ENCODE peak calls at places on chromosomes 5 and 9, in five cellular contexts. One of them, this sample, is unnamed.

GRCh38 chr5:16983022-16983639 is 47.0 kb upstream of the MYO10 start:
- DNase-seq in activated naive CD4-positive, alpha-beta T cell: no peak
- DNase-seq in astrocyte of the spinal cord: peak
- DNase-seq in neural crest cell: no peak
- DNase-seq in stimulated activated CD4-positive, alpha-beta T cell treated with anti-CD3 and anti-CD28 coated beads, Interleukin-1b, Interleukin-23, amount 100 ng/mL, for 24 hours: no peak
- DNase-seq in this sample: no peak

GRCh38 chr5:16713386-16713928 is 96.7 kb upstream of the RETREG1 start:
- DNase-seq in stimulated activated CD4-positive, alpha-beta T cell treated with anti-CD3 and anti-CD28 coated beads, Interleukin-1b, Interleukin-23, amount 100 ng/mL, for 24 hours: no peak
- DNase-seq in activated naive CD4-positive, alpha-beta T cell: no peak
- DNase-seq in neural crest cell: peak
- DNase-seq in astrocyte of the spinal cord: peak
- DNase-seq in this sample: peak

GRCh38 chr5:1522601-1523479 is 920 bp downstream of the LPCAT1 start:
- DNase-seq in astrocyte of the spinal cord: no peak
- DNase-seq in activated naive CD4-positive, alpha-beta T cell: no peak
- DNase-seq in neural crest cell: no peak
- DNase-seq in stimulated activated CD4-positive, alpha-beta T cell treated with anti-CD3 and anti-CD28 coated beads, Interleukin-1b, Interleukin-23, amount 100 ng/mL, for 24 hours: no peak
- DNase-seq in this sample: no peak

GRCh38 chr9:32161209-32161608 is 223.2 kb upstream of the ACO1 start:
- DNase-seq in stimulated activated CD4-positive, alpha-beta T cell treated with anti-CD3 and anti-CD28 coated beads, Interleukin-1b, Interleukin-23, amount 100 ng/mL, for 24 hours: no peak
- DNase-seq in neural crest cell: no peak
- DNase-seq in astrocyte of the spinal cord: no peak
- DNase-seq in activated naive CD4-positive, alpha-beta T cell: no peak
- DNase-seq in this sample: no peak

GRCh38 chr5:171421331-171422262 is 2.1 kb downstream of the FGF18 start:
- DNase-seq in stimulated activated CD4-positive, alpha-beta T cell treated with anti-CD3 and anti-CD28 coated beads, Interleukin-1b, Interleukin-23, amount 100 ng/mL, for 24 hours: no peak
- DNase-seq in astrocyte of the spinal cord: no peak
- DNase-seq in neural crest cell: no peak
- DNase-seq in activated naive CD4-positive, alpha-beta T cell: no peak
- DNase-seq in this sample: no peak

GRCh38 chr5:150627731-150628545 is 12.5 kb upstream of the SYNPO start:
- DNase-seq in astrocyte of the spinal cord: peak
- DNase-seq in neural crest cell: no peak
- DNase-seq in stimulated activated CD4-positive, alpha-beta T cell treated with anti-CD3 and anti-CD28 coated beads, Interleukin-1b, Interleukin-23, amount 100 ng/mL, for 24 hours: no peak
- DNase-seq in activated naive CD4-positive, alpha-beta T cell: no peak
- DNase-seq in this sample: peak

GRCh38 chr9:8160787-8161186 is 361.2 kb upstream of the DMAC1 start:
- DNase-seq in stimulated activated CD4-positive, alpha-beta T cell treated with anti-CD3 and anti-CD28 coated beads, Interleukin-1b, Interleukin-23, amount 100 ng/mL, for 24 hours: no peak
- DNase-seq in activated naive CD4-positive, alpha-beta T cell: no peak
- DNase-seq in astrocyte of the spinal cord: no peak
- DNase-seq in neural crest cell: no peak
- DNase-seq in this sample: no peak

GRCh38 chr5:146365618-146366017 is 27.0 kb downstream of the POU4F3 start:
- DNase-seq in astrocyte of the spinal cord: no peak
- DNase-seq in stimulated activated CD4-positive, alpha-beta T cell treated with anti-CD3 and anti-CD28 coated beads, Interleukin-1b, Interleukin-23, amount 100 ng/mL, for 24 hours: no peak
- DNase-seq in activated naive CD4-positive, alpha-beta T cell: no peak
- DNase-seq in neural crest cell: no peak
- DNase-seq in this sample: no peak

GRCh38 chr9:85723220-85723619 is 18.5 kb downstream of the AGTPBP1 start:
- DNase-seq in astrocyte of the spinal cord: peak
- DNase-seq in stimulated activated CD4-positive, alpha-beta T cell treated with anti-CD3 and anti-CD28 coated beads, Interleukin-1b, Interleukin-23, amount 100 ng/mL, for 24 hours: peak
- DNase-seq in neural crest cell: peak
- DNase-seq in activated naive CD4-positive, alpha-beta T cell: peak
- DNase-seq in this sample: no peak

GRCh38 chr9:35537898-35538297 is 48.0 kb downstream of the RUSC2 start:
- DNase-seq in activated naive CD4-positive, alpha-beta T cell: no peak
- DNase-seq in neural crest cell: no peak
- DNase-seq in stimulated activated CD4-positive, alpha-beta T cell treated with anti-CD3 and anti-CD28 coated beads, Interleukin-1b, Interleukin-23, amount 100 ng/mL, for 24 hours: no peak
- DNase-seq in astrocyte of the spinal cord: no peak
- DNase-seq in this sample: no peak

GRCh38 chr5:103414598-103414997 is 148.0 kb downstream of the NUDT12 start:
- DNase-seq in astrocyte of the spinal cord: no peak
- DNase-seq in activated naive CD4-positive, alpha-beta T cell: no peak
- DNase-seq in neural crest cell: peak
- DNase-seq in stimulated activated CD4-positive, alpha-beta T cell treated with anti-CD3 and anti-CD28 coated beads, Interleukin-1b, Interleukin-23, amount 100 ng/mL, for 24 hours: no peak
- DNase-seq in this sample: no peak

GRCh38 chr9:87113892-87114291 is 166.6 kb upstream of the GAS1 start:
- DNase-seq in neural crest cell: no peak
- DNase-seq in activated naive CD4-positive, alpha-beta T cell: no peak
- DNase-seq in stimulated activated CD4-positive, alpha-beta T cell treated with anti-CD3 and anti-CD28 coated beads, Interleukin-1b, Interleukin-23, amount 100 ng/mL, for 24 hours: no peak
- DNase-seq in astrocyte of the spinal cord: no peak
- DNase-seq in this sample: no peak

GRCh38 chr5:54470191-54470590 is 14.7 kb downstream of the HSPB3 start:
- DNase-seq in astrocyte of the spinal cord: no peak
- DNase-seq in stimulated activated CD4-positive, alpha-beta T cell treated with anti-CD3 and anti-CD28 coated beads, Interleukin-1b, Interleukin-23, amount 100 ng/mL, for 24 hours: no peak
- DNase-seq in activated naive CD4-positive, alpha-beta T cell: no peak
- DNase-seq in neural crest cell: no peak
- DNase-seq in this sample: peak

GRCh38 chr5:67182406-67182805 is 14.2 kb downstream of the CD180 start:
- DNase-seq in stimulated activated CD4-positive, alpha-beta T cell treated with anti-CD3 and anti-CD28 coated beads, Interleukin-1b, Interleukin-23, amount 100 ng/mL, for 24 hours: no peak
- DNase-seq in neural crest cell: no peak
- DNase-seq in astrocyte of the spinal cord: peak
- DNase-seq in activated naive CD4-positive, alpha-beta T cell: no peak
- DNase-seq in this sample: peak

This sample was measured in fibroblast of lung.